ENCODE peak calls at places on chromosomes 4 and X, in nine cellular contexts. N is IMR-90, R is endothelial cell of umbilical vein, K is tibial nerve, P is transverse colon, D is esophagus squamous epithelium, M is testis, T is heart left ventricle, Q is HCT116. F is an unnamed sample.
A peak's percentile ranks its signal among the peaks of the same experiment; 100 is the strongest.

GRCh38 chr4:88881227-88881569 is 175.8 kb downstream of the FAM13A start:
- DNase-seq in D (no peak), P (no peak), M (no peak), R (no peak), K (no peak), N (no peak), Q (no peak), T (no peak), F (no peak)

GRCh38 chr4:105712766-105713165 is 4.2 kb downstream of the GSTCD start:
- DNase-seq in K (no peak), Q (no peak), R (no peak), P (no peak), T (no peak), N (no peak), D (no peak), M (no peak), F (no peak)

GRCh38 chrX:16643160-16643559 is 6.8 kb upstream of the S100G start:
- DNase-seq in K (no peak), M (no peak), R (no peak), N (peak; percentile 75), Q (no peak), P (no peak), T (no peak), D (no peak), F (no peak)

GRCh38 chrX:149841929-149842328 is 39.1 kb upstream of the MAGEA8 start:
- DNase-seq in R (no peak), Q (no peak), D (no peak), M (no peak), T (no peak), K (no peak), P (no peak), N (no peak), F (no peak)

GRCh38 chr4:180106997-180107396 is 2136.2 kb upstream of the TENM3 start:
- DNase-seq in T (no peak), Q (no peak), D (no peak), K (no peak), P (no peak), N (peak; percentile 10), R (no peak), M (no peak), F (no peak)

GRCh38 chrX:39445336-39445735 is 644.1 kb downstream of the MID1IP1 start:
- DNase-seq in K (no peak), R (peak; percentile 14), M (peak; percentile 40), P (peak; percentile 20), D (no peak), T (no peak), N (no peak), Q (no peak), F (peak; percentile 19)

GRCh38 chr4:14783011-14783877 is 219.0 kb upstream of the CPEB2 start:
- DNase-seq in D (no peak), R (no peak), T (no peak), K (no peak), Q (no peak), N (peak; percentile 40), P (no peak), M (no peak), F (no peak)

GRCh38 chr4:6855692-6856297 is 53.8 kb upstream of the TBC1D14 start:
- DNase-seq in K (no peak), T (peak; percentile 42), Q (no peak), M (no peak), N (peak; percentile 93), P (no peak), D (no peak), R (peak; percentile 27), F (peak; percentile 79)

GRCh38 chr4:98620087-98620784 is 38.2 kb downstream of the TSPAN5 start:
- DNase-seq in K (no peak), D (no peak), P (no peak), T (no peak), N (no peak), R (no peak), M (no peak), Q (no peak), F (no peak)

GRCh38 chrX:15938072-15938471 is 83.5 kb upstream of the AP1S2 start:
- DNase-seq in Q (no peak), M (no peak), P (no peak), N (no peak), T (no peak), K (no peak), R (no peak), D (no peak), F (no peak)

GRCh38 chrX:69116077-69116476 is 49.2 kb downstream of the PJA1 start:
- DNase-seq in K (no peak), P (no peak), M (no peak), D (no peak), T (no peak), N (no peak), Q (no peak), R (no peak), F (no peak)

GRCh38 chrX:152343306-152343705 is 107.8 kb downstream of the GABRA3 start:
- DNase-seq in Q (no peak), N (no peak), P (no peak), T (no peak), D (no peak), M (no peak), R (no peak), K (no peak), F (no peak)

GRCh38 chr4:67104145-67104544 is 441.2 kb downstream of the CENPC start:
- DNase-seq in Q (no peak), D (no peak), K (no peak), R (no peak), T (no peak), M (no peak), P (no peak), N (no peak), F (no peak)

GRCh38 chrX:124257924-124258706 is 74.3 kb upstream of the TEX13D start:
- DNase-seq in D (no peak), N (no peak), T (no peak), P (no peak), M (no peak), R (no peak), Q (no peak), K (no peak), F (no peak)

GRCh38 chr4:127632420-127633403 is at the start of gene INTU:
- DNase-seq in K (peak; percentile 93), M (peak; percentile 99), Q (peak; percentile 92), T (peak; percentile 97), N (peak; percentile 97), D (peak; percentile 31), R (peak; percentile 97), P (peak; percentile 92), F (peak; percentile 89)

GRCh38 chrX:72027024-72027913 is 104.4 kb downstream of the RTL5 start:
- DNase-seq in M (no peak), T (no peak), R (no peak), N (no peak), K (no peak), D (no peak), Q (no peak), P (no peak), F (peak; percentile 1)

GRCh38 chr4:39453738-39454137 is 5.0 kb downstream of the RPL9 start:
- DNase-seq in R (no peak), T (no peak), P (no peak), D (no peak), Q (no peak), N (no peak), K (no peak), M (no peak), F (no peak)

GRCh38 chr4:39452153-39452859 is 6.4 kb downstream of the RPL9 start:
- DNase-seq in D (no peak), R (no peak), N (no peak), P (no peak), M (no peak), Q (no peak), K (no peak), T (no peak), F (no peak)

GRCh38 chr4:39450618-39451017 is 8.1 kb downstream of the RPL9 start:
- DNase-seq in N (no peak), K (no peak), R (no peak), P (no peak), Q (no peak), D (no peak), M (no peak), T (no peak), F (no peak)

GRCh38 chr4:39452860-39453587 is 5.7 kb downstream of the RPL9 start:
- DNase-seq in T (no peak), M (no peak), R (no peak), N (no peak), Q (no peak), K (no peak), P (no peak), D (no peak), F (no peak)

GRCh38 chr4:39451423-39452023 is 7.2 kb downstream of the RPL9 start:
- DNase-seq in K (no peak), N (no peak), M (no peak), P (no peak), R (no peak), Q (no peak), D (no peak), T (no peak), F (no peak)
- TF ChIP-seq POLR2A in K (no peak), N (no peak), M (no peak), P (no peak), R (no peak), Q (no peak), D (no peak), T (no peak), F (no peak)

GRCh38 chr4:8055206-8055605 is 103.4 kb downstream of the ABLIM2 start:
- DNase-seq in D (no peak), Q (no peak), K (no peak), R (no peak), M (no peak), N (no peak), T (no peak), P (no peak), F (no peak)
- TF ChIP-seq POLR2A in D (no peak), Q (no peak), K (no peak), R (no peak), M (no peak), N (no peak), T (no peak), P (no peak), F (no peak)

GRCh38 chrX:65502618-65503017 is 32.0 kb downstream of the LAS1L start:
- DNase-seq in R (no peak), N (no peak), P (no peak), Q (no peak), T (no peak), D (no peak), M (no peak), K (no peak), F (no peak)
- TF ChIP-seq POLR2A in R (no peak), N (no peak), P (no peak), Q (no peak), T (no peak), D (no peak), M (no peak), K (no peak), F (no peak)

GRCh38 chrX:70332600-70332999 is 42.7 kb downstream of the KIF4A start:
- DNase-seq in T (no peak), Q (no peak), M (no peak), D (no peak), R (no peak), P (no peak), K (no peak), N (no peak), F (peak; percentile 0)

GRCh38 chrX:70336767-70337166 is 46.9 kb downstream of the KIF4A start:
- DNase-seq in Q (no peak), N (no peak), M (no peak), R (no peak), T (no peak), D (no peak), P (no peak), K (no peak), F (no peak)

DNA sequence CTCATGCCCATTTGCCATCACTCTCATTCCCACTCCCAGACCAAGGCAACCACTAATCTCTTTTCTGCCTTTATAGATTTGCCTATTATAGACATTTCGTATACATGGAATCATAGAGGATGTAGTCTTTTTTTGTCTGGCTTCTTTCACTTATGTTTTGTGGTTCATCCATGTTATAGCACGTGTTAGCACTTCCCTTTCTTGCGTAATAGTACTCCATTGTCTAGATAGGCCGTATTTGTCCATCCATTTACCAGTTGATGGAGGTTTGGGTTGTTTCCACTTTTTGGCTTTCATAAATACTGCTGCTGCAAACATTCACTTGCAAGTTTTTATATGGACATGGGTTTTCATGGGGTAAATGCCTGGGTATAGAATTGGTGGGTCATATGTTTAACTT is 48.4 kb downstream of the KIF4A start:
- DNase-seq in N (no peak), P (no peak), R (no peak), D (no peak), M (no peak), K (peak; percentile 4), T (no peak), Q (no peak), F (no peak)
- TF ChIP-seq POLR2A in N (no peak), P (no peak), R (no peak), D (no peak), M (no peak), K (no peak), T (no peak), Q (no peak), F (no peak)

F was measured in erythroblast.